ENCODE peak calls at places on chromosome X, in six cellular contexts. D is activated CD4-positive, CD25-positive, alpha-beta regulatory T cell treated with anti-CD3 and anti-CD28 coated beads, Interleukin-2, amount 50 U/mL, for 72 hours; T is fibroblast of the conjunctiva; R is LoVo; U is Kasumi-1; Q is foreskin fibroblast. A is an unnamed sample.

GRCh38 chrX:77962068-77962902 is 7.2 kb downstream of the PGAM4 start:
- DNase-seq in D (no peak), T (no peak), R (no peak), U (no peak), Q (no peak), A (no peak)

GRCh38 chrX:20361081-20361889 is 94.6 kb upstream of the RPS6KA3 start:
- DNase-seq in D (no peak), T (no peak), R (no peak), U (no peak), Q (peak), A (no peak)

GRCh38 chrX:151970661-151971060 is 3.8 kb downstream of the GABRE start:
- DNase-seq in D (no peak), T (peak), R (no peak), U (no peak), Q (peak), A (no peak)

GRCh38 chrX:78329486-78329885 is 2.1 kb upstream of the CYSLTR1 start:
- DNase-seq in D (no peak), T (no peak), R (no peak), U (no peak), Q (no peak), A (no peak)

GRCh38 chrX:16946361-16946964 is at the start of gene REPS2:
- DNase-seq in D (peak), T (no peak), R (peak), U (peak), Q (peak), A (peak)

GRCh38 chrX:115553171-115553570 is 7.8 kb upstream of the PLS3 start:
- DNase-seq in D (no peak), T (no peak), R (no peak), U (no peak), Q (no peak), A (no peak)

GRCh38 chrX:1511150-1511549 is 25.8 kb downstream of the P2RY8 start:
- DNase-seq in D (no peak), T (no peak), R (no peak), U (no peak), Q (no peak), A (no peak)

GRCh38 chrX:11678174-11678573 is 12.5 kb upstream of the ARHGAP6 start:
- DNase-seq in D (no peak), T (no peak), R (no peak), U (no peak), Q (no peak), A (no peak)

GRCh38 chrX:153439977-153440376 is 5.9 kb downstream of the TREX2 start:
- DNase-seq in D (no peak), T (no peak), R (no peak), U (no peak), Q (no peak), A (no peak)

GRCh38 chrX:55818673-55819375 is 101.3 kb downstream of the RRAGB start:
- DNase-seq in D (no peak), T (no peak), R (no peak), U (no peak), Q (no peak), A (no peak)

GRCh38 chrX:150934453-150934852 is 36.0 kb upstream of the CD99L2 start:
- DNase-seq in D (no peak), T (peak), R (peak), U (no peak), Q (peak), A (no peak)

GRCh38 chrX:12988797-12989196 is 13.9 kb downstream of the TMSB4X start:
- DNase-seq in D (no peak), T (no peak), R (peak), U (no peak), Q (peak), A (no peak)

GRCh38 chrX:49073641-49074575 is at the start of gene PRAF2:
- DNase-seq in D (peak), T (peak), R (peak), U (no peak), Q (peak), A (peak)

GRCh38 chrX:130738638-130739195 is 164.3 kb downstream of the ENOX2 start:
- DNase-seq in D (no peak), T (no peak), R (no peak), U (no peak), Q (no peak), A (no peak)

GRCh38 chrX:136488706-136489105 is 959 bp downstream of the BRS3 start:
- DNase-seq in D (no peak), T (no peak), R (no peak), U (no peak), Q (no peak), A (peak)

GRCh38 chrX:68461541-68461940 is 28.2 kb upstream of the OPHN1 start:
- DNase-seq in D (no peak), T (no peak), R (no peak), U (no peak), Q (no peak), A (no peak)

GRCh38 chrX:7266261-7266660 is 118.3 kb upstream of the PUDP start:
- DNase-seq in D (no peak), T (no peak), R (no peak), U (no peak), Q (peak), A (no peak)

GRCh38 chrX:72080150-72080549 is 51.6 kb downstream of the RTL5 start:
- DNase-seq in D (no peak), T (no peak), R (no peak), U (peak), Q (no peak), A (no peak)

GRCh38 chrX:63506320-63506719 is 155.2 kb upstream of the SPIN4 start:
- DNase-seq in D (no peak), T (peak), R (no peak), U (peak), Q (peak), A (no peak)